ENCODE peak calls at places on chromosomes 13 and 19, in nine cellular contexts. E, X, Y, W, D, C, O, V and G are unnamed samples. For H3K4me1, the result is how much of the 10 kb centered on the place peaks cover.

GRCh38 chr13:42707003-42707402 is 74.4 kb upstream of the FAM216B start:
- DNase-seq in Y (no peak), V (no peak), W (no peak), O (no peak), D (no peak), E (no peak), C (no peak), X (no peak), G (no peak)

GRCh38 chr19:40305403-40305802 is 20.3 kb upstream of the AKT2 start:
- DNase-seq in W (peak), D (peak), C (peak), O (peak), Y (peak), X (peak), V (peak), E (peak), G (peak)

GRCh38 chr19:31498781-31499180 is 149.5 kb upstream of the TSHZ3 start:
- DNase-seq in D (no peak), V (no peak), O (no peak), W (no peak), X (no peak), C (no peak), E (no peak), Y (no peak), G (peak)

GRCh38 chr13:35903075-35903474 is 228.1 kb downstream of the DCLK1 start:
- DNase-seq in W (no peak), Y (no peak), V (no peak), D (no peak), X (no peak), C (no peak), E (no peak), O (no peak), G (no peak)

GRCh38 chr13:74767031-74767430 is 632.8 kb upstream of the KLF12 start:
- DNase-seq in W (no peak), D (no peak), V (no peak), C (no peak), X (no peak), E (no peak), O (peak), Y (no peak), G (no peak)

GRCh38 chr13:109545964-109546363 is 240.4 kb downstream of the IRS2 start:
- DNase-seq in Y (no peak), E (no peak), O (no peak), V (no peak), W (no peak), D (no peak), X (no peak), C (no peak), G (no peak)

GRCh38 chr19:11749751-11750150 is 11.0 kb upstream of the ZNF823 start:
- DNase-seq in D (no peak), C (no peak), E (no peak), W (no peak), V (no peak), X (no peak), O (no peak), Y (no peak), G (no peak)

GRCh38 chr13:30031488-30031887 is 181.1 kb upstream of the UBL3 start:
- DNase-seq in O (no peak), C (no peak), D (no peak), W (no peak), Y (no peak), X (no peak), V (no peak), E (no peak), G (no peak)

GRCh38 chr13:113814435-113814821 is 49.4 kb downstream of the GAS6 start:
- DNase-seq in O (no peak), E (no peak), C (peak), D (no peak), Y (no peak), V (no peak), X (no peak), W (no peak), G (no peak)

GRCh38 chr19:9309974-9310446 is 372 bp upstream of the ZNF699 start:
- DNase-seq in W (peak), C (peak), D (peak), Y (peak), X (peak), O (peak), E (peak), V (peak), G (peak)

GRCh38 chr19:8631425-8631819 is 989 bp downstream of the NFILZ start:
- DNase-seq in D (peak), V (peak), X (peak), W (no peak), E (peak), Y (no peak), O (no peak), C (no peak), G (no peak)

GRCh38 chr19:41321600-41322270 is 11.8 kb downstream of the CCDC97 start:
- DNase-seq in C (peak), E (no peak), X (peak), W (no peak), D (peak), O (peak), Y (no peak), V (no peak), G (no peak)
- TF ChIP-seq CTCF in C (peak), E (peak), X (peak), W (peak), D (peak), O (peak), Y (peak), V (peak), G (peak)

DNA sequence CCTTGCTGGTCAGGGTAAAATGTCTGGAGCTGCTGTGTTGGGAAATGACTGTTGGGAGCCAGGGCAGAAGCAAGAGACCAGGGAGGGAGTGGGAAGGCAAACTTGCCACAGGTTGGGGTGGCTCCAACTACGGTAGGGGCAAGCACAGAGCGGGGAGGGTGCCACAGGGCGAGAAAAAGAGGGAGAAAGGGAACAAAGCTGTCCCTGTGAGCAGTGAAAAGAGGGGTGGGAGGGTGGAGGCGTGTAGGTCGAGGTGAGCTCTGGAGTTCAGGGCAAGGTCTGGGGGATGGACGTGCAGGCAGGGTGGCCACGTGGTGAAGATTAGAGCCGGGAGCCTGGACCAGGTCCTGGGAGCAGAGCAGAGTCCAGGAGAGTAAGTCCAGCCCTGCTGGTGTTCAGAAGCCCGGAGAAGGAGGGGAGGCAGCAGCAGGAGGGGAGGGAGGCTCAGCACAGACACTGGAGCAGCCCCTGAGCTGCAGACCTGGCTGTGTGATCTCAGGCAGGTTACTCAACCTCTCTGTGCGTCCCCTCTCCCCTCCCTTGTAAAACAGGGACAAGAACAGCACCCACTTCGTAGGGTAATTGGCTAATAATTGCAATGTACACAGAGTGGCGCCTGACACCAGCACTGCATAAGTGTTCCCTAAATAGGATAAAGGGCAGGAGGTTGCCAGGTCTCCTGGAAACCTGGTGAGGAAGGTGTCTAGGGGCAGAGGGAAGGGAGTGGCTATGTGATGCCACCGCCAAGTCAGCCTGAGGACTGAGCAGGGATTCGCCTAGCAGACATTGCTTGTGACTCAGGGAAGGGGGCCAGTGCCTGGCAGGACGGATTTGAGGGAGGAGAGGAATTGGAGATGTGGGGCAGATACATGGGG is 3.2 kb upstream of the POLR2E start:
- DNase-seq in D (peak), V (no peak), O (no peak), W (no peak), E (peak), Y (no peak), C (no peak), X (peak), G (no peak)
- H3K4me1 ChIP-seq in D (under half), V (under half), O (half or more), W (half or more), E (under half), Y (under half), C (half or more), X (under half), G (under half)

GRCh38 chr19:57466489-57466888 is 9.5 kb upstream of the VN1R1 start:
- DNase-seq in O (no peak), X (no peak), W (peak), C (no peak), Y (no peak), D (no peak), V (no peak), E (no peak), G (no peak)
- TF ChIP-seq CTCF in O (no peak), X (no peak), W (no peak), C (no peak), Y (no peak), D (no peak), V (no peak), E (no peak), G (no peak)

GRCh38 chr19:49475995-49476880 is 2.2 kb downstream of the FLT3LG start:
- DNase-seq in D (no peak), E (no peak), X (peak), V (peak), C (peak), W (no peak), Y (no peak), O (no peak), G (no peak)
- H3K4me1 ChIP-seq in D (under half), E (under half), X (under half), V (under half), C (under half), W (under half), Y (under half), O (under half), G (under half)

GRCh38 chr13:25981060-25981459 is 70.8 kb downstream of the SHISA2 start:
- DNase-seq in X (no peak), V (no peak), C (no peak), O (no peak), Y (no peak), E (no peak), D (no peak), W (no peak), G (no peak)

GRCh38 chr13:25982908-25983307 is 68.9 kb downstream of the SHISA2 start:
- DNase-seq in W (no peak), D (no peak), O (no peak), E (no peak), X (no peak), Y (no peak), C (no peak), V (no peak), G (no peak)

GRCh38 chr13:25977671-25978070 is 74.1 kb downstream of the SHISA2 start:
- DNase-seq in O (no peak), D (no peak), Y (no peak), X (no peak), W (no peak), C (no peak), V (no peak), E (no peak), G (no peak)

GRCh38 chr13:25978961-25979360 is 72.9 kb downstream of the SHISA2 start:
- DNase-seq in E (no peak), D (no peak), W (no peak), X (no peak), V (no peak), Y (no peak), O (no peak), C (no peak), G (no peak)

DNA sequence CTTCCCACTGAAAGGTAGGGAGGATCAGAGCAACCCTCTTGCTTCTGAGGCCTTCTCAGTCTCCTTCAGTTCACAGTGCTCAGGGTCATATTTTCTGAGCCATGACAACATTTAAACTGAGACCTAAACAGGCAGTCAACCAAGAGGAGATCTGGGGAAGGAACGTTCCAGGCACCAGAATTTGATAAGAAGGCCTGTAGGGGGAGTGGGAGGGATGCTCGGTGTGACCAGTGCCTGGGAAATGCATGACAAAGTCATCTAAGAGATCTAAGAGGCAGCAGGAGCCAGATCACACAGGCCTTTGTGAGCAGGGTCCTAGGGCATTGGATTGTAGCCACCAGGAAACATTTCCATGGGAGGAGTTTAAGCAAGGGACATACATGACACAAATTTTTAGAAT is 71.6 kb downstream of the SHISA2 start:
- DNase-seq in X (no peak), D (no peak), C (peak), E (no peak), O (no peak), Y (no peak), W (no peak), V (no peak), G (no peak)
- TF ChIP-seq CTCF in X (no peak), D (no peak), C (peak), E (no peak), O (no peak), Y (peak), W (peak), V (no peak), G (no peak)

DNA sequence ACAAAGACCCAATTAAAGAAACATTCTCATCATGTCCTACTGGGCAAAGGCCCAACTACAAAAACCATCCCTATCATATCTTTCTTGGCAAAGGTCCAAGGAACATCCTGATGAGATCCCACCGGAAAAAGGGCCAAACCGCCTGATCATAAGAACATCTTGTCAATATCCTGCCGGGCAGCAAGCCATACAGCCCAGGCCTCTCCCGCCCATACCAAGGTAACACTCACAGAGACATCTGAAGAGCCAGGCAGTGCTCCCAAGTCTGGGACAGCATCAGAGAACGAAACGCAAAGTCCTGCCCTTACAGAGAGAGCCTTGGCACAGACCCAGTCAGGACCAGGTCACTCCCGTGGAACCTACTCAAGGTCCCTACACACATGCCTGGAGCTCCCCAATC is 18.5 kb upstream of the ZNF331 start:
- DNase-seq in C (no peak), X (peak), E (peak), D (no peak), W (no peak), O (peak), Y (no peak), V (no peak), G (no peak)
- H3K4me1 ChIP-seq in C (under half), X (under half), E (under half), D (under half), W (under half), O (under half), Y (under half), V (under half), G (under half)

GRCh38 chr19:3570619-3571018 is 2.1 kb upstream of the HMG20B start:
- DNase-seq in E (no peak), D (no peak), V (no peak), C (no peak), W (no peak), Y (no peak), O (no peak), X (no peak), G (no peak)
- TF ChIP-seq CTCF in E (no peak), D (no peak), V (no peak), C (no peak), W (no peak), Y (no peak), O (no peak), X (no peak), G (no peak)